ENCODE peak calls at places on chromosome 14, in five cellular contexts. N is ovary, D is stomach, K is choroid plexus epithelial cell, E is pancreas. G is an unnamed sample.

GRCh38 chr14:102694530-102695171 is 82.6 kb upstream of the TRAF3 start:
- DNase-seq in N (peak), D (peak), K (peak), E (no peak), G (no peak)

GRCh38 chr14:29681308-29681707 is 246.3 kb downstream of the PRKD1 start:
- DNase-seq in N (no peak), D (no peak), K (no peak), E (no peak), G (no peak)

GRCh38 chr14:61491876-61492440 is 170.6 kb downstream of the PRKCH start:
- DNase-seq in N (no peak), D (no peak), K (no peak), E (no peak), G (peak)

GRCh38 chr14:101175731-101176534 is 272.4 kb upstream of the RTL1 start:
- DNase-seq in N (peak), D (no peak), K (no peak), E (no peak), G (peak)

GRCh38 chr14:101889898-101890297 is 74.5 kb upstream of the DYNC1H1 start:
- DNase-seq in N (peak), D (no peak), K (peak), E (no peak), G (no peak)

GRCh38 chr14:105878554-105878953 is 352.2 kb downstream of the TMEM121 start:
- DNase-seq in N (no peak), D (no peak), K (no peak), E (no peak), G (no peak)

GRCh38 chr14:80186301-80186800 is 25.0 kb downstream of the DIO2 start:
- DNase-seq in N (no peak), D (no peak), K (no peak), E (no peak), G (no peak)

GRCh38 chr14:106844608-106845285 is 1318.4 kb downstream of the TMEM121 start:
- DNase-seq in N (peak), D (peak), K (no peak), E (peak), G (peak)

GRCh38 chr14:50062438-50063039 is 53.8 kb downstream of the VCPKMT start:
- DNase-seq in N (no peak), D (peak), K (peak), E (no peak), G (no peak)

GRCh38 chr14:103568952-103569351 is 6.2 kb downstream of the COA8 start:
- DNase-seq in N (no peak), D (no peak), K (no peak), E (peak), G (no peak)

GRCh38 chr14:22546722-22547071 is 42.3 kb downstream of the DAD1 start:
- DNase-seq in N (no peak), D (no peak), K (no peak), E (no peak), G (no peak)

GRCh38 chr14:81710232-81710845 is 176.7 kb upstream of the SEL1L start:
- DNase-seq in N (no peak), D (no peak), K (peak), E (no peak), G (no peak)

GRCh38 chr14:61516957-61517356 is 178.4 kb upstream of the HIF1A start:
- DNase-seq in N (no peak), D (no peak), K (no peak), E (no peak), G (no peak)

GRCh38 chr14:78135450-78135891 is 34.7 kb upstream of the NRXN3 start:
- DNase-seq in N (no peak), D (no peak), K (no peak), E (no peak), G (no peak)

GRCh38 chr14:22981090-22982012 is 1.0 kb downstream of the AJUBA start:
- DNase-seq in N (peak), D (no peak), K (no peak), E (peak), G (peak)

GRCh38 chr14:32009636-32010560 is 67.2 kb upstream of the ARHGAP5 start:
- DNase-seq in N (no peak), D (no peak), K (no peak), E (no peak), G (no peak)

GRCh38 chr14:82811246-82811645 is 1277.6 kb upstream of the SEL1L start:
- DNase-seq in N (no peak), D (no peak), K (no peak), E (no peak), G (no peak)

GRCh38 chr14:71235865-71236264 is 328.6 kb downstream of the PCNX1 start:
- DNase-seq in N (no peak), D (no peak), K (no peak), E (no peak), G (no peak)

GRCh38 chr14:55730602-55731001 is 150.6 kb downstream of the KTN1 start:
- DNase-seq in N (no peak), D (no peak), K (no peak), E (no peak), G (no peak)

GRCh38 chr14:59278111-59278510 is 89.6 kb downstream of the DAAM1 start:
- DNase-seq in N (no peak), D (no peak), K (peak), E (no peak), G (no peak)

GRCh38 chr14:90720336-90720735 is 95.9 kb downstream of the TTC7B start:
- DNase-seq in N (no peak), D (no peak), K (peak), E (no peak), G (no peak)

GRCh38 chr14:104665663-104666522 is 23.5 kb upstream of the INF2 start:
- DNase-seq in N (no peak), D (peak), K (no peak), E (peak), G (no peak)

GRCh38 chr14:104084251-104085002 is 1.1 kb upstream of the ASPG start:
- DNase-seq in N (peak), D (peak), K (peak), E (no peak), G (no peak)

GRCh38 chr14:91329615-91330014 is 85.1 kb upstream of the GPR68 start:
- DNase-seq in N (no peak), D (no peak), K (no peak), E (no peak), G (no peak)

GRCh38 chr14:51023964-51024363 is 70.9 kb downstream of the TRIM9 start:
- DNase-seq in N (no peak), D (no peak), K (peak), E (no peak), G (no peak)

GRCh38 chr14:58315606-58316005 is 17.3 kb downstream of the ARID4A start:
- DNase-seq in N (no peak), D (no peak), K (no peak), E (no peak), G (no peak)

GRCh38 chr14:93113678-93114067 is 2.1 kb downstream of the ITPK1 start:
- DNase-seq in N (no peak), D (no peak), K (no peak), E (no peak), G (no peak)

GRCh38 chr14:72104011-72104613 is 171.9 kb downstream of the RGS6 start:
- DNase-seq in N (no peak), D (no peak), K (peak), E (no peak), G (no peak)

GRCh38 chr14:42307239-42307825 is 700.7 kb downstream of the LRFN5 start:
- DNase-seq in N (no peak), D (no peak), K (no peak), E (no peak), G (no peak)

GRCh38 chr14:91252901-91253794 is 8.6 kb upstream of the GPR68 start:
- DNase-seq in N (peak), D (peak), K (no peak), E (peak), G (peak)

GRCh38 chr14:104316121-104316722 is 177.8 kb downstream of the KIF26A start:
- DNase-seq in N (no peak), D (peak), K (no peak), E (peak), G (no peak)

GRCh38 chr14:104883681-104884361 is 18.8 kb downstream of the CEP170B start:
- DNase-seq in N (no peak), D (no peak), K (no peak), E (peak), G (peak)

GRCh38 chr14:104436741-104437701 is 142.5 kb upstream of the C14orf180 start:
- DNase-seq in N (no peak), D (peak), K (no peak), E (peak), G (peak)

GRCh38 chr14:75153295-75153694 is 23.1 kb downstream of the TMED10 start:
- DNase-seq in N (no peak), D (no peak), K (no peak), E (no peak), G (no peak)

GRCh38 chr14:95290769-95291440 is 28.8 kb downstream of the CLMN start:
- DNase-seq in N (no peak), D (peak), K (no peak), E (peak), G (no peak)

GRCh38 chr14:26088260-26088659 is 509.6 kb downstream of the NOVA1 start:
- DNase-seq in N (no peak), D (no peak), K (peak), E (no peak), G (no peak)

GRCh38 chr14:63300854-63301253 is 17.9 kb downstream of the GPHB5 start:
- DNase-seq in N (no peak), D (no peak), K (no peak), E (no peak), G (no peak)

GRCh38 chr14:51653096-51653814 is 1.5 kb downstream of the FRMD6 start:
- DNase-seq in N (no peak), D (no peak), K (peak), E (no peak), G (no peak)

GRCh38 chr14:102138535-102138934 is 1.2 kb upstream of the WDR20 start:
- DNase-seq in N (no peak), D (no peak), K (no peak), E (no peak), G (no peak)

GRCh38 chr14:67526676-67527459 is 6.2 kb upstream of the PLEKHH1 start:
- DNase-seq in N (peak), D (peak), K (peak), E (no peak), G (no peak)

GRCh38 chr14:89219056-89219455 is 198.0 kb downstream of the FOXN3 start:
- DNase-seq in N (no peak), D (no peak), K (no peak), E (no peak), G (no peak)

GRCh38 chr14:89217876-89218275 is 199.2 kb downstream of the FOXN3 start:
- DNase-seq in N (no peak), D (no peak), K (no peak), E (no peak), G (no peak)

GRCh38 chr14:89214221-89214965 is 202.6 kb downstream of the FOXN3 start:
- DNase-seq in N (no peak), D (peak), K (no peak), E (peak), G (peak)

GRCh38 chr14:89212386-89213235 is 204.4 kb downstream of the FOXN3 start:
- DNase-seq in N (no peak), D (no peak), K (no peak), E (no peak), G (no peak)

DNA sequence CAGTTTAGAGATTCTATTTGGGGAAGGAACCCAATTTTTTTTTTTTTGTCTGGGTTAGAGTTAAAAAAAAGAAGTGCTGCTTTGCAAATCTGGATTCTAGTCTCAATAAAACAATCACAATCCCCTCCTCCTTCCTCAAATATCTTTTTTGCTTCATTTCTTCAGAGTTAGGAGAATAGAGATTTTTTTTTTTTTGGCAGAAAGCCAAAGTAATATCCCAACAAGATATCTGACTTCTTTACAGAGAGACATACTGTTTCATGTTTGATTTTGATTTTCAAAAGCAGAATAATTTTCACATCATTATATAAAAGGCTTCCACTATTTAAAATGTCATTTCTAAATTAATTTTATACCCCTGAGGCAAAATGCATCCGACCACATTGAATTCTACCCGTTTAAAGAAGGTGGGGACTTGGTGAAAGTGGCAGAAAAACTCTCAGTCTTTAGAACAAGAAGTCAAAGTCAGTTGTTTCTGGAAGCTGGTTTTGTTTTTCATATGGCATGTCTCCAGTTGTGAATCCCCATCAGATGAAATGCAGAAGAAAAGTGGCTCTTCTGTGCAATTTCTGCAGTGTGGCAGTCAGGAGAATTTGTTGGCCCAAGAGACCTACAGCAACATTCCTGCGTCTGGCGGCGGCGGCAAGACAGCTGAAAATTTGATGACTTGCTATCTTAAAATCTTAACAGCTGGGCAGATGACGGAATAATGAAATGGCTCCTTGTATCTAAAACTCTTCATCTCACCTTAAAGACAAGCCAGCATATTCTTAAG is 201.7 kb downstream of the FOXN3 start:
- DNase-seq in N (no peak), D (no peak), K (no peak), E (no peak), G (no peak)
- H3K4me3 ChIP-seq in N (no peak), D (no peak), K (no peak), E (no peak), G (no peak)

GRCh38 chr14:68780358-68781160 is 12.3 kb downstream of the ZFP36L1 start:
- DNase-seq in N (peak), D (peak), K (peak), E (peak), G (peak)

GRCh38 chr14:68781161-68782021 is 11.5 kb downstream of the ZFP36L1 start:
- DNase-seq in N (no peak), D (peak), K (no peak), E (no peak), G (peak)

GRCh38 chr14:68782091-68782981 is 10.5 kb downstream of the ZFP36L1 start:
- DNase-seq in N (no peak), D (peak), K (no peak), E (no peak), G (no peak)

GRCh38 chr14:68777644-68778043 is 15.2 kb downstream of the ZFP36L1 start:
- DNase-seq in N (no peak), D (peak), K (no peak), E (no peak), G (no peak)

DNA sequence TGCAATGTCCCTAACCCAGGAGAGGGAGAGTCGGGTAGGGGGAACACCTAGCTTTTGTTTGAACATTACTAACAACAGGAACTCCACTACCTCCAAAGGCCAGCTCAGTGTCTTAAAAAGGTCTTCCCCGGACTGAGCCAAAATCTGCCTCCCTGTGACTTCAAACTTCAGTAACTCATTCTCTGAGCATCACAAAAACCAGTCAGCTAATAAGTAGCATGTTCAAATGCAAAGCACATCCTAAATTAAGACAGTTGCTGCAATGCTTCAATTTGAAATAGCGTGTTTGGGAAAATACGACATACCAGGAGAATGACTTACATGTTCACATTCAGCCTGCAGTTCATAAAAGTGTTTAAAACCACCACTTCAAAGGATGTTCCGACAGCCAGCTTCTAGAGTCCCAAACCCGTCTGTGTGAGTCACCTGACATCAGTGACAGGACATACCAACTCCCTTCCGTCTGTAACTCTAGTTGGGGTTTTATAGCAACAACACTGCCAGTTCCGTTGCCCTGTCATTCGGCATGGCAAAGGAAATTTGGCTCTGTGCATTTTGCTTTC is 13.0 kb downstream of the ZFP36L1 start:
- DNase-seq in N (no peak), D (peak), K (peak), E (no peak), G (no peak)
- H3K4me3 ChIP-seq in N (no peak), D (no peak), K (no peak), E (no peak), G (no peak)

DNA sequence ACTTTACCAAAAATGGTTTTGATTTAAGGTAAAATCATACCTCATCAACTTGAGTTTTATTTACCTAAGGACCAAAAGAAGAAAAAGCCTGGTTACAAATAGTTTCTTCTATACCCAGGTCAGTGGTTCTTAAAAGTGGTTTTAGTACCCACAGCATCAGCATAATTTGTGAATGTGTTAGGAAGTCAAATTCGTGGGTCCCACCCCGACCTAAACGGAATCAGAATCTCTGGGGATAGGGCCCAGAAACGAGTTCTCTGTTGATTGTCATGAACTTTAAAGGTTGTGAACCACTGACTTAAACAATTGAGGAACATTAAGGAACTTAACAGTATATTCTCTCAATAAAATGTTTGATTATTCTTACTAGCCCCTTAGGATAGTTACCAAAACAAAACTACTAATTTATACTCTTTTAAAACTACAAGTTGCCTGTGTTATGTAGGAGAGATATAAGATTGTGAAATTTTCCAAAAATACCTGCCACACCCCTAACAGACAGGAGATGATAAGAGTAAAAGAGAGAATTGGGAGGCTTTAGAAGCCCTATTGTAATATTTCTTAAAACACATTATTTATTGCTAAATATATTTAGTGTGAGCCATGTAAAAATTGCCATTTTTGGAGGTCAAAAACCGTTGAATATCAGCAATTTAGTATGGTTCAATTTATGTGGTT is 669 bp upstream of the SLC25A21 start:
- DNase-seq in N (no peak), D (no peak), K (no peak), E (no peak), G (no peak)
- H3K4me3 ChIP-seq in N (peak), D (peak), K (peak), E (no peak), G (peak)

DNA sequence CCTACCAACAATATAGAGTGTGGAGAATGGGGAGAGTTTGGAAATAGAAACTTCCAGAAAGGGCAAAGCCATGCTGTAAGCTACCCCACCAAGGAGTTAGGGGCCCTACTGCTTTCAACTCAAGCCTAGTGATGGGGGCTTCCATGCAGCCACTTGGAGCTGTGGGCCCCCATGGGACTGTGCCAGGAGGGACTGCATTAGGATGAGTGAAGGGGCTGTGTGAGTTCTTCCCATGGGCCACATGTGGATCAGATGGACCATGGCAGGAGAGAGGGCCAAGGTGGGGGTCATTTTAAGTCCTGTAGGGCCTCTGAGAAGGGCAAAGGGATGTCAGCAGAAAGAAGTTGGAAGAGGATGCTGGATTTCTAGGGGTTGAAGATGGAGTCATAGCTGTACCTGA is 23.1 kb upstream of the CIPC start:
- DNase-seq in N (no peak), D (no peak), K (no peak), E (no peak), G (no peak)
- H3K4me3 ChIP-seq in N (no peak), D (peak), K (no peak), E (no peak), G (no peak)

GRCh38 chr14:89428163-89428523 is 11.1 kb upstream of the FOXN3 start:
- DNase-seq in N (no peak), D (no peak), K (no peak), E (no peak), G (no peak)

GRCh38 chr14:89428556-89429196 is 11.6 kb upstream of the FOXN3 start:
- DNase-seq in N (peak), D (no peak), K (no peak), E (peak), G (no peak)

GRCh38 chr14:89425931-89426330 is 8.9 kb upstream of the FOXN3 start:
- DNase-seq in N (no peak), D (no peak), K (peak), E (no peak), G (no peak)

GRCh38 chr14:89429206-89430091 is 12.4 kb upstream of the FOXN3 start:
- DNase-seq in N (no peak), D (no peak), K (no peak), E (no peak), G (no peak)

GRCh38 chr14:89427426-89428162 is 10.6 kb upstream of the FOXN3 start:
- DNase-seq in N (no peak), D (no peak), K (no peak), E (no peak), G (no peak)
- H3K4me3 ChIP-seq in N (no peak), D (no peak), K (no peak), E (no peak), G (no peak)

GRCh38 chr14:35399083-35399807 is 5.3 kb downstream of the NFKBIA start:
- DNase-seq in N (no peak), D (no peak), K (no peak), E (no peak), G (no peak)

GRCh38 chr14:35401422-35401729 is 3.2 kb downstream of the NFKBIA start:
- DNase-seq in N (no peak), D (no peak), K (no peak), E (no peak), G (no peak)

GRCh38 chr14:35402323-35403084 is 2.0 kb downstream of the NFKBIA start:
- DNase-seq in N (peak), D (no peak), K (peak), E (no peak), G (peak)

GRCh38 chr14:35401853-35402252 is 2.7 kb downstream of the NFKBIA start:
- DNase-seq in N (peak), D (no peak), K (peak), E (no peak), G (peak)

GRCh38 chr14:35400707-35401421 is 3.7 kb downstream of the NFKBIA start:
- DNase-seq in N (peak), D (no peak), K (peak), E (no peak), G (no peak)
- H3K4me3 ChIP-seq in N (peak), D (peak), K (peak), E (peak), G (peak)

GRCh38 chr14:53715390-53715730 is 241.3 kb downstream of the BMP4 start:
- DNase-seq in N (no peak), D (no peak), K (peak), E (no peak), G (no peak)
- H3K4me3 ChIP-seq in N (no peak), D (no peak), K (no peak), E (no peak), G (no peak)

G was measured in left lung.